ENCODE peak calls at places on chromosomes 6 and 20, in six cellular contexts. Q, Z, J, H, U and Y are unnamed samples.

GRCh38 chr6:71107935-71108420 is 151.1 kb upstream of the B3GAT2 start:
- DNase-seq in Q (no peak), Z (no peak), J (no peak), H (no peak), U (no peak), Y (no peak)

GRCh38 chr20:32439132-32439829 is 81.2 kb downstream of the ASXL1 start:
- DNase-seq in Q (no peak), Z (no peak), J (no peak), H (no peak), U (no peak), Y (no peak)

GRCh38 chr6:48755315-48755714 is 644.3 kb upstream of the PTCHD4 start:
- DNase-seq in Q (no peak), Z (no peak), J (no peak), H (no peak), U (no peak), Y (no peak)

GRCh38 chr6:124028117-124028516 is 224.5 kb downstream of the NKAIN2 start:
- DNase-seq in Q (no peak), Z (no peak), J (no peak), H (no peak), U (no peak), Y (no peak)

GRCh38 chr6:89495961-89496535 is 63.1 kb downstream of the ANKRD6 start:
- DNase-seq in Q (no peak), Z (no peak), J (no peak), H (no peak), U (no peak), Y (no peak)

GRCh38 chr6:79335133-79335674 is 100.7 kb upstream of the HMGN3 start:
- DNase-seq in Q (no peak), Z (no peak), J (no peak), H (no peak), U (no peak), Y (no peak)

GRCh38 chr6:20789162-20789561 is 254.9 kb downstream of the CDKAL1 start:
- DNase-seq in Q (no peak), Z (no peak), J (no peak), H (no peak), U (no peak), Y (no peak)

GRCh38 chr6:128954308-128955043 is 71.5 kb downstream of the LAMA2 start:
- DNase-seq in Q (no peak), Z (no peak), J (no peak), H (no peak), U (no peak), Y (no peak)

GRCh38 chr20:45945678-45946148 is 11.2 kb downstream of the PCIF1 start:
- DNase-seq in Q (no peak), Z (no peak), J (no peak), H (no peak), U (no peak), Y (no peak)

GRCh38 chr20:63293456-63293855 is 470 bp downstream of the COL20A1 start:
- DNase-seq in Q (no peak), Z (no peak), J (no peak), H (no peak), U (no peak), Y (no peak)

GRCh38 chr6:50249493-50249892 is 199.8 kb upstream of the DEFB112 start:
- DNase-seq in Q (no peak), Z (no peak), J (no peak), H (no peak), U (no peak), Y (no peak)

GRCh38 chr6:113461153-113461897 is 395.8 kb upstream of the MARCKS start:
- DNase-seq in Q (no peak), Z (no peak), J (no peak), H (no peak), U (no peak), Y (no peak)

GRCh38 chr20:44209691-44210421 is 715 bp downstream of the OSER1 start:
- DNase-seq in Q (no peak), Z (no peak), J (no peak), H (no peak), U (no peak), Y (peak)

GRCh38 chr6:33744001-33744848 is 2.5 kb downstream of the IP6K3 start:
- DNase-seq in Q (peak), Z (peak), J (peak), H (peak), U (peak), Y (peak)

GRCh38 chr6:106281661-106282060 is 43.9 kb downstream of the ATG5 start:
- DNase-seq in Q (no peak), Z (no peak), J (no peak), H (no peak), U (no peak), Y (no peak)

GRCh38 chr20:2625062-2625461 is 27.4 kb upstream of the NOP56 start:
- DNase-seq in Q (no peak), Z (no peak), J (no peak), H (no peak), U (no peak), Y (no peak)

GRCh38 chr6:106275692-106276091 is 49.9 kb downstream of the ATG5 start:
- DNase-seq in Q (no peak), Z (no peak), J (no peak), H (no peak), U (no peak), Y (no peak)

GRCh38 chr6:34362176-34362575 is 30.3 kb downstream of the NUDT3 start:
- DNase-seq in Q (no peak), Z (no peak), J (no peak), H (no peak), U (no peak), Y (no peak)

GRCh38 chr6:149860513-149860833 is 3.7 kb downstream of the LRP11 start:
- DNase-seq in Q (no peak), Z (no peak), J (no peak), H (no peak), U (no peak), Y (no peak)

GRCh38 chr6:167933847-167934246 is 63.6 kb upstream of the KIF25 start:
- DNase-seq in Q (no peak), Z (no peak), J (no peak), H (no peak), U (no peak), Y (no peak)

GRCh38 chr6:170135461-170135820 is 155.4 kb downstream of the DLL1 start:
- DNase-seq in Q (no peak), Z (no peak), J (peak), H (no peak), U (no peak), Y (no peak)

GRCh38 chr6:140043762-140044378 is 669.4 kb upstream of the CITED2 start:
- DNase-seq in Q (no peak), Z (no peak), J (no peak), H (no peak), U (no peak), Y (no peak)

GRCh38 chr20:47452736-47453161 is 48.9 kb upstream of the NCOA3 start:
- DNase-seq in Q (no peak), Z (no peak), J (no peak), H (no peak), U (no peak), Y (no peak)

GRCh38 chr20:2984956-2985661 is 58.3 kb upstream of the GNRH2 start:
- DNase-seq in Q (no peak), Z (no peak), J (no peak), H (no peak), U (no peak), Y (no peak)

GRCh38 chr6:30793521-30794194 is 49.3 kb upstream of the IER3 start:
- DNase-seq in Q (no peak), Z (no peak), J (no peak), H (no peak), U (no peak), Y (peak)

GRCh38 chr6:112691289-112691688 is 344.2 kb downstream of the RFPL4B start:
- DNase-seq in Q (no peak), Z (no peak), J (no peak), H (no peak), U (no peak), Y (no peak)

GRCh38 chr6:33632603-33633039 is 11.5 kb downstream of the ITPR3 start:
- DNase-seq in Q (peak), Z (no peak), J (no peak), H (no peak), U (peak), Y (peak)

GRCh38 chr6:5968817-5969726 is 37.7 kb downstream of the NRN1 start:
- DNase-seq in Q (peak), Z (peak), J (no peak), H (peak), U (no peak), Y (no peak)

GRCh38 chr6:84193140-84193708 is 34.2 kb downstream of the CEP162 start:
- DNase-seq in Q (no peak), Z (no peak), J (no peak), H (no peak), U (no peak), Y (no peak)

GRCh38 chr20:62737271-62737761 is 28.7 kb downstream of the NTSR1 start:
- DNase-seq in Q (peak), Z (peak), J (no peak), H (no peak), U (no peak), Y (no peak)

GRCh38 chr20:6663104-6663503 is 104.4 kb upstream of the BMP2 start:
- DNase-seq in Q (no peak), Z (no peak), J (no peak), H (no peak), U (no peak), Y (no peak)

GRCh38 chr6:170378502-170378901 is 71.9 kb downstream of the FAM120B start:
- DNase-seq in Q (no peak), Z (no peak), J (no peak), H (no peak), U (no peak), Y (peak)

GRCh38 chr20:6714202-6714800 is 53.2 kb upstream of the BMP2 start:
- DNase-seq in Q (no peak), Z (no peak), J (no peak), H (peak), U (peak), Y (no peak)

GRCh38 chr6:132122871-132123270 is 171.7 kb upstream of the CCN2 start:
- DNase-seq in Q (no peak), Z (no peak), J (no peak), H (no peak), U (no peak), Y (no peak)
- H3K27ac ChIP-seq in Q (no peak), Z (no peak), J (no peak), H (no peak), U (no peak), Y (no peak)

DNA sequence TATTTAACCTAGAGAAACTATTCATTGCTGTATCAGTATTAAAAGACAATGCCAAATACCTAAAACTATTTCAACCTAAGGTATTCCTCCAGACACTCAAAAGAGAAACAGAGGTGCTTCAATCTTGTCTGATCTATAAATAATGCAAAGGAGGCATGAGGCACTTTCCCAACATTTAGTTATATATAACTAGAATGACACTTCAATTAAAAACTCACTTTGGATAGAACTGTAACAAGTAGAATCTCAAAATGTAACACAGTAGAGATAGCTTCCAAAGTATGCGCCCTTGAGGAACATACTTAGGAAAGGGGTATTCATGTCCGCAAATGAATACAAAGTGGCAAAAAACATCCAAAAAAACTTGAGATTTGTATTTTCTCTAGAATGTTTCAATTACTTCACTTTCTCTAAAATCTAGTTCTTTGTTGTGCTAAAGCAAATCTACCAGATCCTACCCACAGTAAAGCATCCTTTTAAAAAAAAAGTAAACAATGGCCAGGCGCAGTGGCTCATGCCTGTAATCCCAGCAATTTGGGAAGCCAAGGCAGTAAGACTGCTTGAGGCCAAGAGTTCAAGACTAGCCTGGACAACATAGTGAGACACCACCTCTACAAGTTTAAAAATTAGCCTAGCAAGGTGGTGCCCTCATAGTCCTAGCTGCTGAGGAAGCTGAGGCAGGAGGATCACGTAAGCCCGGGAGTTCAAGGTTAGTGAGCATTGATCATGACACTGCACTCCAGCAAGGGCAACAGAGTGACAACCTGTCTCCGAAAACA is 10.3 kb downstream of the SYNCRIP start:
- DNase-seq in Q (no peak), Z (no peak), J (no peak), H (no peak), U (no peak), Y (no peak)
- H3K27ac ChIP-seq in Q (peak), Z (peak), J (no peak), H (no peak), U (no peak), Y (no peak)

DNA sequence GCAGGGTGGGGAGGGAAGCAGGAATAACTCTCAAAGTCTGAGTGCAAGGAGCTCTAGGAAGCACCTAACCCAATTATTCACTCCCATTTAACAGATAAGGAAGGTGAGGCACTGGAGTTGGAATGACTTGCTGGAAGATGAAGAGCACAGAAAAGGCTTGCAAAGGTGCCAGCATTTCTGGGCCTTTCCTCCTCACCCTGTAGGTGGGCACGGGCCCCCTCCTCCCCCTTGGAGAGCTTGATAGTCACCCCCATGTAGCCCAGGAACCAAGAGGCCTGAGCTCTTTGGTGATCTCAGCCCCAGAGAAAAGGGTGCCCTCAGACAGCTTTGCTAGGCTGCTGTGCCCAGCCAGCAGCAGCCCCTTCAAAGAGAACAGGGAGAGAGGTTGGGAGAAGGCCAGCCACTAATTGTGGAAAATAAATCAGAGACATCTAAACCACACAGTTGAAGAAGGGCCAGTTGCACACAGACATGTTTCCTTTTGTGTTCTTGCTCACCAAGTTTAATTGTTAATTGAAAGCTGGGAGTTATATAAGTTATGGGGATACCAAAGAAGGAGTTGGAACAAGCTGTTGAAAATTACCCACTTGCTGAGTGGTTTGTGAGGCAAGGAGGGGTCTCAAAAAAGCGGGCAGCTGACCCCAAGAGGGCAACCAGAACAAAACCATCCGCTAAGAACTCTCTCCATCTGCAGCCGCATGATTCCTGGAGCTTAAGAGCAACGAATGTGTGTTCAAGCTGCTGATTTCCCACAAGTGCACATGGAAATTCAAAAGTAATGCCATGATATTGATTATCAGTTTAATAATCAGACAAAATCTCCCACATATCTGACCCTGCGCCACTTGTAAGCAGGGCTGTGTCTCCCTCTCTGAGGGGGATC is 77.0 kb downstream of the MRPL14 start:
- DNase-seq in Q (no peak), Z (no peak), J (no peak), H (peak), U (no peak), Y (no peak)
- H3K27ac ChIP-seq in Q (peak), Z (peak), J (no peak), H (no peak), U (peak), Y (no peak)

DNA sequence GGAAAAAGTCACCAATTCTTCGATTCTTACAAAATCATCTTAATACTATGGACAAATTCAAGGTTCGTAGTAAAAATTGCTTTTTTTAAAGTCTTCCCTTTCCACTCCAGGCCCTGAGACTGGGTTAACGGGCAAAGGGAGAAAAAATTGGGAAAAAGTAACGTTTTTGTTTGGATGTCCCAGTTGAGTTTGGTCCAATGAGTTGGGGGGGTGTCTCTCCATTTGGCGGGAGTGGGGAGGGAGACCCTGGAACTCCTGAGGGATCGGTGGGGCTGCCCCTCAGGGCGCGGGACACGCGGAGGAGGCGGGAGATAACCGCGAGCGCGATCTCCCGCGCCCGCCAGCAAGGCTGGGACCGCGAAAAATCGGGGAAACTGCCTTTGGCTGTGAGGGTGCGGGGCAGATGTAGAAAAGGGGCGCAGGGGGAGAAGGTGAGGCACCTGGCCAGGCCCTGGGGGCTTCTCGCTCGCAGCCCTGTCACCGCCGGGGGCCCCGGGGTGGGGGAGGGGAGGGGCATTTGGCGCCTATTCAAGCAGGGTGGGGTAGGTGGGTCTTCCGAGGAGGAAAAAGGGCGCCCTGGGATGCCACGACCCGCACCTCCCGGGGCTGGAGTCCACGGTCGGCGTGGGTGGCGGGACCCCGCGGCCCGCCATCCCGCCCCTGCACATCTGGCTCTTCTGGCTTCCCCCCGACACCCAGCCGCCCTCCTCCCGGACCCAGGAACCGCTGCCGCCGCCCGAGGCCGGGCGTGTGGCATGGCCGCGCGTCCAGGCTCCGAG is 663 bp downstream of the FBXO5 start:
- DNase-seq in Q (peak), Z (no peak), J (no peak), H (no peak), U (no peak), Y (no peak)
- H3K27ac ChIP-seq in Q (no peak), Z (no peak), J (no peak), H (no peak), U (no peak), Y (no peak)

DNA sequence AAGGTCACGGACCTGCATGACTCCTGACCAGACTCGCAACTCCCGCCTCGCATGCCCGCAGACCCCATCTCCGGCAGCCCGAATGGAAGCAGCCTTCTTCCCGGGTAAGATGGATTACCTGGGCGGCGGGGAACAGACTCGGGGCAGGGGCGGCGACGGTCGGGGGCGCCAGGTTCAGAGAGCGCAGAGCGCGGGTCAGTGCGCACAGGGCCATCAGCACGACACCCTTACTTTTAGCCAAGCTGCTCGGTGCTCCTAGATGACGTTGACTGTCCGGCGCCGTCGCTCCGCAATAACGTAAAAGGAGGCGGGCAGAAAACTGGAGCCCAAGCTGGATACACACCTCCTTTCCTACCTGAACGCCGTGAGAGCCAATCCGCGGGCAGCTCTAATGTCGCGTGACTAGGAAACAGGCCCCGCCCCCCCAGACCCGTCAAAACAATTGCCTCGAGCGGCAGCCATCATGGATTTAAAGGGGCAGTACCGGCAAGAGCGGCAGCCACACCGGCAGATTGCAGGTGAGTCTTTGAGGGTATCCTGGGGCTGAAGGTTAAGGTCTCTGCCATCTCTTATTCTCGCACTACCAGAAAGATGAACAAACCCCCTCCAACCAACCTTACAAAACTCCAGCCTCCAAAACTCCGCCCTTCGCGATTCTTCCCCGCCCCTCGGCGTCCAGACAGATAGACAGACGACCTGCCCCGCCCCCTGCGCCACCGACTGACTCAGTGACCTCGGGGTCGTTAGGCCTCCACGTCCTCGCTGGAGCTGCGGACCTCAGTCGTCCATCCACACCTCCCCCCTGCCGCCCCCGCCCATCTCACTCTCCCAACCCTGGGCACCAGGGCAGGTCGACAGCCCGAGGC is at the start of the genes KLC4 and MRPL2:
- DNase-seq in Q (peak), Z (peak), J (peak), H (peak), U (peak), Y (peak)
- H3K27ac ChIP-seq in Q (peak), Z (peak), J (peak), H (peak), U (peak), Y (peak)

DNA sequence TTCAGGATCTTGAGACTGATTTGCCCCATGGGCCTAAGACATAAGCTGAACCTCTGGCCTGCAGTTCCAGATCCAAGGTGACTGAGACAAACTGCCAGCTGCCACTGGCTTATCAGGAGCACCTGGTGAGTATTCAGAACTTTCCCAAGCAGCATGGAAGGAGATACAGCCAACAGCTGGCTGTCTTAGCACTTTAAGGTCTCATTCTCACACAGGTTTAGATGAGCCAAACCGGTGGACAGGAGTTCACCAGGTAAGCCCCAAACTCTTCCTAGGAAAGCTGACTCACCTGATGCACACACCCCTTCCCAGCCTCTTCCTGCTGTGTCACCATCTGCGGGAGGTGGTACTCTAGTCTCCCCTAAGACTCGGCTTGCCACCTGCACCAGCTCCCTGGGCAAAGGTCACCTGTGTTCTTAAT is at the start of gene BANF2:
- DNase-seq in Q (no peak), Z (no peak), J (no peak), H (no peak), U (no peak), Y (no peak)
- H3K27ac ChIP-seq in Q (no peak), Z (no peak), J (no peak), H (no peak), U (peak), Y (no peak)

GRCh38 chr20:1122388-1123315 is 4.2 kb downstream of the PSMF1 start:
- DNase-seq in Q (peak), Z (peak), J (no peak), H (peak), U (no peak), Y (no peak)
- H3K27ac ChIP-seq in Q (peak), Z (peak), J (no peak), H (peak), U (peak), Y (no peak)

GRCh38 chr6:37208793-37209192 is 38.8 kb downstream of the PIM1 start:
- DNase-seq in Q (no peak), Z (no peak), J (no peak), H (no peak), U (no peak), Y (no peak)
- H3K27ac ChIP-seq in Q (no peak), Z (no peak), J (no peak), H (no peak), U (no peak), Y (peak)

GRCh38 chr6:109298605-109299004 is 83.7 kb downstream of the CD164 start:
- DNase-seq in Q (no peak), Z (no peak), J (no peak), H (no peak), U (no peak), Y (no peak)
- H3K27ac ChIP-seq in Q (peak), Z (peak), J (no peak), H (no peak), U (no peak), Y (no peak)